ENCODE peak calls at places on chromosomes 11 and 22, in four cellular contexts. C is fibroblast of lung, P is lower lobe of right lung, S is RWPE1. T is an unnamed sample.

GRCh38 chr11:86360775-86361395 is 13.8 kb upstream of the CCDC81 start:
- DNase-seq in S (peak), P (no peak), C (peak), T (no peak)

GRCh38 chr22:45470871-45471270 is 31.8 kb upstream of the FBLN1 start:
- DNase-seq in S (no peak), P (peak), C (no peak), T (no peak)

GRCh38 chr11:64204464-64204989 is 2.0 kb upstream of the FERMT3 start:
- DNase-seq in S (peak), C (peak), P (peak), T (peak)

GRCh38 chr11:45801723-45802315 is 3.1 kb upstream of the SLC35C1 start:
- DNase-seq in S (no peak), C (peak), P (no peak), T (peak)

GRCh38 chr11:14499178-14499559 is 442 bp downstream of the COPB1 start:
- DNase-seq in P (peak), S (peak), C (peak), T (peak)

GRCh38 chr22:36741204-36741793 is 34.6 kb downstream of the IFT27 start:
- DNase-seq in C (peak), S (no peak), P (no peak), T (peak)

GRCh38 chr11:57321996-57322880 is 2.5 kb downstream of the TNKS1BP1 start:
- DNase-seq in P (peak), C (peak), S (peak), T (peak)

GRCh38 chr11:28939381-28939780 is 831.2 kb downstream of the METTL15 start:
- DNase-seq in C (no peak), P (no peak), S (no peak), T (no peak)

GRCh38 chr11:57792060-57792541 is 30.5 kb downstream of the CTNND1 start:
- DNase-seq in P (peak), C (peak), S (no peak), T (peak)

GRCh38 chr11:34658071-34659015 is 37.5 kb downstream of the EHF start:
- DNase-seq in P (no peak), C (no peak), S (no peak), T (no peak)

GRCh38 chr22:23682827-23683355 is 7.9 kb upstream of the RGL4 start:
- DNase-seq in S (no peak), C (no peak), P (no peak), T (no peak)

GRCh38 chr22:41925783-41926460 is 684 bp downstream of the TNFRSF13C start:
- DNase-seq in C (peak), P (peak), S (no peak), T (peak)

GRCh38 chr22:37465721-37466120 is 20.5 kb downstream of the MFNG start:
- DNase-seq in C (no peak), P (no peak), S (no peak), T (no peak)

GRCh38 chr22:30246962-30247376 is 410 bp upstream of the LIF start:
- DNase-seq in P (no peak), C (no peak), S (no peak), T (no peak)

GRCh38 chr11:41283196-41283930 is 176.1 kb downstream of the LRRC4C start:
- DNase-seq in S (no peak), P (no peak), C (no peak), T (no peak)

GRCh38 chr11:133705873-133706272 is 139.4 kb downstream of the SPATA19 start:
- DNase-seq in C (no peak), S (no peak), P (no peak), T (no peak)

GRCh38 chr11:124643042-124643604 is 20.5 kb downstream of the TBRG1 start:
- DNase-seq in S (no peak), C (no peak), P (no peak), T (no peak)

GRCh38 chr11:96215094-96215782 is 127.8 kb downstream of the MAML2 start:
- DNase-seq in C (peak), S (no peak), P (no peak), T (peak)

GRCh38 chr22:17638182-17638431 is 450 bp upstream of the BCL2L13 start:
- DNase-seq in P (no peak), S (peak), C (no peak), T (no peak)

GRCh38 chr11:83914995-83915394 is 628.8 kb upstream of the CCDC90B start:
- DNase-seq in P (no peak), C (no peak), S (no peak), T (no peak)

GRCh38 chr11:9774591-9775392 is 110.9 kb downstream of the SWAP70 start:
- DNase-seq in P (no peak), S (no peak), C (peak), T (no peak)

GRCh38 chr22:19494001-19494560 is 14.4 kb downstream of the CDC45 start:
- DNase-seq in S (no peak), P (no peak), C (no peak), T (no peak)

GRCh38 chr11:13169709-13170108 is 107.9 kb upstream of the BMAL1 start:
- DNase-seq in S (peak), P (no peak), C (peak), T (no peak)

GRCh38 chr22:21450858-21451331 is 16.3 kb upstream of the TMEM191C start:
- DNase-seq in C (no peak), S (no peak), P (peak), T (no peak)

GRCh38 chr22:32836286-32836859 is 34.9 kb downstream of the TIMP3 start:
- DNase-seq in S (peak), C (no peak), P (no peak), T (peak)

GRCh38 chr11:11025087-11025486 is 167.2 kb upstream of the ZBED5 start:
- DNase-seq in S (peak), P (no peak), C (peak), T (peak)

GRCh38 chr11:26231252-26231661 is 100.7 kb upstream of the ANO3 start:
- DNase-seq in P (no peak), C (peak), S (peak), T (no peak)

GRCh38 chr11:78218707-78219492 is 30.2 kb downstream of the USP35 start:
- DNase-seq in S (no peak), C (no peak), P (no peak), T (no peak)

GRCh38 chr11:113334183-113334582 is 19.8 kb downstream of the TTC12 start:
- DNase-seq in C (no peak), S (no peak), P (no peak), T (no peak)

GRCh38 chr11:63847363-63847762 is 8.5 kb downstream of the MARK2 start:
- DNase-seq in S (peak), C (no peak), P (no peak), T (no peak)

GRCh38 chr22:46792841-46793261 is 30.4 kb downstream of the TBC1D22A start:
- DNase-seq in S (no peak), C (no peak), P (no peak), T (no peak)

GRCh38 chr22:27982630-27983180 is 63.6 kb upstream of the PITPNB start:
- DNase-seq in S (no peak), C (no peak), P (no peak), T (no peak)

GRCh38 chr22:36753120-36753802 is 22.7 kb downstream of the IFT27 start:
- DNase-seq in S (peak), P (no peak), C (no peak), T (no peak)

GRCh38 chr11:87022738-87023137 is 15.0 kb upstream of the TMEM135 start:
- DNase-seq in P (no peak), C (no peak), S (no peak), T (no peak)

GRCh38 chr22:42270512-42271190 is at the start of gene TCF20:
- DNase-seq in C (peak), S (peak), P (peak), T (peak)

GRCh38 chr22:37514526-37515051 is 4.6 kb downstream of the CARD10 start:
- DNase-seq in P (no peak), S (no peak), C (no peak), T (no peak)

GRCh38 chr11:64619811-64620285 is 28.8 kb downstream of the SLC22A12 start:
- DNase-seq in P (no peak), C (peak), S (no peak), T (peak)

GRCh38 chr11:83456075-83456474 is 169.9 kb upstream of the CCDC90B start:
- DNase-seq in P (no peak), S (no peak), C (no peak), T (no peak)

GRCh38 chr22:40452730-40453487 is 82.5 kb downstream of the SGSM3 start:
- DNase-seq in S (no peak), P (no peak), C (no peak), T (no peak)
- TF ChIP-seq CTCF in S (no peak), P (no peak), C (no peak), T (no peak)

DNA sequence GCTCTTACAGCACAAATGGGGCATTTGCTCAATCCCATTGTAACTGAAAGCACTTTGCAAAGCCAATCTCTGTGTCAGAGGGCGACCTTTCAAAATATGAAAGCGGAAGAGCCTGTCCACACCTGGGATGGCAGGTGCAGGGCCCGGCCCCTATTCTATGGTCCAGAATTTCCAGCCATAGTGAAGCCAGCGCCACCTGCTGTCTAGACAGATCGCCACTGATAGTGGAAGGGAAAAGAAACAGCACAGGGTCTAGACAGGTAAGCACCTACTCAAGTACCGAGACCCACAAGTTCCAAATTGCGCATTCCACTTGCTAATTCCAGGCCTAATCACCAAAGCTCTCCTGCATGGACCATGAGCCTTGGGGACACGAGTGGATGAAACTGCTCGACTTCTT is 141.4 kb downstream of the NTM start:
- DNase-seq in P (no peak), S (no peak), C (no peak), T (peak)
- TF ChIP-seq CTCF in P (peak), S (no peak), C (peak), T (peak)

GRCh38 chr11:4184163-4184916 is 89.7 kb downstream of the RRM1 start:
- DNase-seq in P (no peak), S (no peak), C (peak), T (no peak)

GRCh38 chr11:4183410-4184057 is 88.9 kb downstream of the RRM1 start:
- DNase-seq in S (no peak), P (no peak), C (no peak), T (no peak)

GRCh38 chr11:4178813-4179662 is 84.4 kb downstream of the RRM1 start:
- DNase-seq in S (no peak), P (no peak), C (no peak), T (no peak)

GRCh38 chr11:4180441-4181183 is 86.0 kb downstream of the RRM1 start:
- DNase-seq in C (no peak), S (no peak), P (no peak), T (no peak)

GRCh38 chr11:4181780-4182721 is 87.5 kb downstream of the RRM1 start:
- DNase-seq in S (peak), P (peak), C (peak), T (peak)
- TF ChIP-seq CTCF in S (peak), P (peak), C (peak), T (peak)

GRCh38 chr11:30876656-30877371 is 290.7 kb upstream of the MPPED2 start:
- DNase-seq in C (peak), S (no peak), P (no peak), T (no peak)
- TF ChIP-seq CTCF in C (no peak), S (no peak), P (no peak), T (no peak)

DNA sequence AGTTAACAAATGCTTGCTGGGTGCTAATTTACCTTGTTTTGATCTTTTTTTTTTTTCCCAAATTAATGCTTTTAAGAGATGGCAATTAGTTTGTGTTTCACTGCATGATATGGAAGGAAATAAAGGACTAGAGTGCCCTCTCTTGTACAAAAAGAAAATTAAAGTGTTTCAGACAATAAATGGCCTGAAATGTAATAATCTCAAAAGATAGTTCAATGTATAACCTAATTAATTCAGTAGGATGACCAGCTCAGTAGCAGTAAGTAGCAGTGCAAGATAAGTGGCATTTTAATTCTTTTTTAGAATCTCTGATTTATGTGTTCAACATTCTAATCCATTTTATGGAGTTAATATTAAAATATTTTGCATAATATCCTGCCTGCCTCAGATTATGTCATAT is 39.9 kb upstream of the MYO18B start:
- DNase-seq in P (no peak), C (peak), S (peak), T (peak)
- TF ChIP-seq CTCF in P (peak), C (no peak), S (peak), T (no peak)

GRCh38 chr11:68071281-68072048 is 32.6 kb downstream of the TCIRG1 start:
- DNase-seq in P (no peak), S (no peak), C (no peak), T (peak)

GRCh38 chr11:68074584-68075352 is 35.9 kb downstream of the TCIRG1 start:
- DNase-seq in C (no peak), S (no peak), P (no peak), T (no peak)

GRCh38 chr11:68077617-68078592 is 39.1 kb downstream of the TCIRG1 start:
- DNase-seq in S (no peak), P (no peak), C (no peak), T (peak)

GRCh38 chr11:68081691-68082090 is 39.5 kb downstream of the CHKA start:
- DNase-seq in P (no peak), S (no peak), C (peak), T (no peak)

DNA sequence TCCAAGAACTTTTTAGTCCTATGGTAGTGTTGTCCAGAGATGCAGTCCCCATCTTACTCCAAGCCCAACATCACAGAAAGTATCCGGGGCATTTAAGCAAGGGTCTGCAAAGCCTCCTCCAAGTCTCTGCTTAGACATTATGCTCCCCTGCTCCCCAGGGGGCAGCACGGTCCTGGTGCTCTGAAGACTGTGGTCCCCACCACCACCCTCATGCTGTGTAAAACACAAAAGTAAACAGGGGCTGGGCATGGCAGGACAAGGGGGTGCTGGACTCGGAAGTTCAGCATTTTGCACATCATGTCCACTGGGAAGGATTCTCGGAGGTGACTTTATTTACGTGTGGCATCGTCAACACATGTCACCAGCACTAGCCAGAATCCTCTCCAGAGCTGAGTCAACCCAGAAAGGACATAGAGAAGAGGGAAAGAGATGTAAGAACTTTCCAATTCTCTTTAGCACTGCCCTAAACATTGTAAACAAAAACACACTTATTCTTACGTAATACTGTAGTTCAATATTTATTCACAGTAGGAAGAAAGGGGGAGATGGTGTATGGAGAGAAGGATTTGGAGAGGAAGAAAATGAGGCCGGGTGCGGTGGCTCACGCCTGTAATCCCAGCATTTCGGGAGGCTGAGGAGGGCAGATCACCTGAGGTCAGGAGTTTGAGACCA is 37.7 kb downstream of the TCIRG1 start:
- DNase-seq in P (no peak), S (no peak), C (no peak), T (peak)
- TF ChIP-seq CTCF in P (peak), S (no peak), C (peak), T (no peak)

GRCh38 chr22:35627267-35628041 is 10.3 kb upstream of the MB start:
- DNase-seq in S (peak), C (peak), P (peak), T (peak)
- TF ChIP-seq CTCF in S (peak), C (peak), P (peak), T (peak)

GRCh38 chr11:114478768-114479167 is 39.5 kb downstream of the REXO2 start:
- DNase-seq in C (peak), S (peak), P (no peak), T (no peak)
- TF ChIP-seq CTCF in C (no peak), S (no peak), P (no peak), T (no peak)

DNA sequence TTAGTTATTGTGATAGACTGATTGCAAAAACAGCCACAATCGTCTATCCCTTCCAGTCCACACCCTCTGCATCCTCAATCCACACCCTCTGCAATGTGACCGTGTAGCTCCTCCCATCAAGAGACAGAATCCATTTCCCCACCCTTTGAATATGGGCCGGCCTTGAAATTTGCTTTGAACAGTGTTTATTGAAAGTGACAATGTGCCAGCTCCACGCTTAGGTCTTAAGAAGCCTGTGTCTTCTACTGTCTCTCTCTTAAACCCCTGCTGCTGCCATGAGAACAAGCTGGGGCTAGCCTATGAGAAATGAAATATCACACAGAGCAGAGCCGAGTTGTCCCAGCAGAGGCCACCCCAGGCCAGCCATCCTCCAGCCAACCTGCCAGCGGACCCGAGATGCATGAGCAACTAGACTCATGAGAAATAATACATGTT is 22.3 kb upstream of the MICAL2 start:
- DNase-seq in S (peak), P (no peak), C (peak), T (peak)
- TF ChIP-seq CTCF in S (no peak), P (no peak), C (no peak), T (no peak)

DNA sequence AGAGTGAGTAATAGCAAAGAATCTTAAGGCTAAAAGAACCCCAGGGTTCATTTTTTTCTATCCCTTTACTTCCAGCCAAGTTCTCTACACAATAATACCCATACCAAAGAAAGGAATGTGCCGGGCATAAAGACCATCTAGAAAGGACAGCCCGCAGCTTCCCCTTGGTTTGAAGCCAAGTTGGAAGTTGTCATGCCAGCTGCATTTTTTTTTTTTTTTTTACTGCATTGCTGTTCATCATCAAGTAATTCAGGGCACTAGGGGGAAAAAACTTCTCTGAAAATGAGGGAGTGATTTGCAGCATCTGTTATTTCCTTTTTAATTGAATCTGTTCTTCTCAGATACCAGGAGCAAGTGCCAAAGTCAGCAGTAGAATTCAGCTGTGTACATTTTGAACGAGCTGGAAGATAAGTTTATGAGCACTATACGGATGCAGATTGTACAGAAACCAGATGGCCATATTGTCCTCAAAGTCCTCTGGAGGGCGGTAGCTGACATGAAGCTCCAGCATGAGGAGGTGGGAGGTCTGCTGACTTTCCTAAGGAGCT is 56.4 kb downstream of the UBASH3B start:
- DNase-seq in P (no peak), C (no peak), S (no peak), T (peak)
- TF ChIP-seq CTCF in P (no peak), C (no peak), S (no peak), T (peak)